ENCODE peak calls at places on chromosomes 12 and 14, in seven cellular contexts. D is AG08396; W is activated T-cell treated with anti-CD3 and anti-CD28 coated beads, Interleukin-2, amount 50 U/mL, for 48 hours; S is kidney tubule cell; Q is left ventricle myocardium superior; M is HuH-7; H is left ventricle myocardium inferior. V is an unnamed sample.
A peak's percentile ranks its signal among the peaks of the same experiment; 100 is the strongest.

GRCh38 chr14:81323621-81324400 is 76.3 kb downstream of the STON2 start:
- DNase-seq in W (no peak), H (no peak), S (peak; percentile 86), D (no peak), M (no peak), Q (no peak), V (no peak)

GRCh38 chr12:122928891-122929538 is 33.1 kb upstream of the VPS37B start:
- DNase-seq in S (no peak), W (no peak), D (peak; percentile 7), Q (no peak), H (no peak), M (no peak), V (no peak)

GRCh38 chr14:54627325-54627717 is 60.4 kb downstream of the SAMD4A start:
- DNase-seq in S (no peak), M (no peak), W (peak; percentile 37), D (no peak), Q (no peak), H (no peak), V (no peak)

GRCh38 chr12:5087831-5088554 is 44.3 kb downstream of the KCNA5 start:
- DNase-seq in M (no peak), D (no peak), H (no peak), S (no peak), W (no peak), Q (no peak), V (no peak)

GRCh38 chr12:103799504-103800251 is 41.4 kb downstream of the NT5DC3 start:
- DNase-seq in W (no peak), H (no peak), S (peak; percentile 79), M (peak; percentile 36), Q (no peak), D (no peak), V (no peak)

GRCh38 chr12:115335048-115335447 is 651.1 kb upstream of the TBX3 start:
- DNase-seq in H (peak; percentile 57), Q (peak; percentile 51), M (no peak), W (no peak), S (no peak), D (no peak), V (no peak)

GRCh38 chr12:94954029-94954685 is 49.3 kb downstream of the NDUFA12 start:
- DNase-seq in S (peak; percentile 73), H (no peak), W (no peak), Q (no peak), D (no peak), M (peak; percentile 36), V (no peak)

GRCh38 chr14:49691031-49691430 is 1.9 kb upstream of the KLHDC1 start:
- DNase-seq in Q (no peak), D (no peak), H (no peak), W (no peak), S (no peak), M (no peak), V (no peak)

GRCh38 chr12:132966676-132967415 is 10.7 kb upstream of the ZNF605 start:
- DNase-seq in D (no peak), W (no peak), M (no peak), S (no peak), Q (no peak), H (no peak), V (no peak)

GRCh38 chr12:52992699-52993557 is 13.3 kb upstream of the EIF4B start:
- DNase-seq in H (no peak), M (no peak), S (peak; percentile 88), D (no peak), W (no peak), Q (no peak), V (no peak)

GRCh38 chr12:25653487-25654175 is 100.5 kb upstream of the LMNTD1 start:
- DNase-seq in Q (peak; percentile 34), D (no peak), H (no peak), S (no peak), M (no peak), W (no peak), V (no peak)

GRCh38 chr12:15114501-15114900 is 106.7 kb downstream of the RERG start:
- DNase-seq in M (no peak), H (no peak), W (no peak), S (no peak), Q (no peak), D (no peak), V (no peak)